ENCODE peak calls at places on chromosome 3, in six cellular contexts. S, K, X, A, T and R are unnamed samples. For H3K4me1, the result is how much of the 10 kb centered on the place peaks cover.

GRCh38 chr3:4597204-4597985 is 104.2 kb downstream of the ITPR1 start:
- DNase-seq in S (no peak), K (no peak), X (no peak), A (no peak), T (no peak), R (no peak)

GRCh38 chr3:115595611-115596010 is 27.7 kb upstream of the GAP43 start:
- DNase-seq in S (no peak), K (no peak), X (no peak), A (no peak), T (no peak), R (no peak)

GRCh38 chr3:52086461-52086860 is 30.1 kb upstream of the DUSP7 start:
- DNase-seq in S (no peak), K (no peak), X (no peak), A (no peak), T (no peak), R (no peak)

GRCh38 chr3:16177962-16178627 is 3.6 kb downstream of the GALNT15 start:
- DNase-seq in S (peak), K (peak), X (peak), A (peak), T (peak), R (peak)

GRCh38 chr3:14641346-14641745 is 10.2 kb upstream of the CCDC174 start:
- DNase-seq in S (no peak), K (no peak), X (no peak), A (no peak), T (no peak), R (no peak)

GRCh38 chr3:172135766-172136729 is 96.7 kb downstream of the FNDC3B start:
- DNase-seq in S (no peak), K (no peak), X (no peak), A (no peak), T (no peak), R (no peak)

GRCh38 chr3:173617490-173617889 is 219.9 kb downstream of the NLGN1 start:
- DNase-seq in S (no peak), K (no peak), X (no peak), A (no peak), T (peak), R (no peak)

GRCh38 chr3:11136871-11137626 is 17.2 kb upstream of the HRH1 start:
- DNase-seq in S (no peak), K (no peak), X (no peak), A (no peak), T (no peak), R (peak)

GRCh38 chr3:10328460-10329071 is 7.7 kb upstream of the SEC13 start:
- DNase-seq in S (no peak), K (no peak), X (no peak), A (no peak), T (no peak), R (no peak)

GRCh38 chr3:37862712-37863551 is 1.3 kb downstream of the CTDSPL start:
- DNase-seq in S (no peak), K (no peak), X (no peak), A (no peak), T (peak), R (peak)

GRCh38 chr3:113536627-113537101 is 4.3 kb downstream of the SIDT1 start:
- DNase-seq in S (no peak), K (no peak), X (no peak), A (no peak), T (no peak), R (no peak)

DNA sequence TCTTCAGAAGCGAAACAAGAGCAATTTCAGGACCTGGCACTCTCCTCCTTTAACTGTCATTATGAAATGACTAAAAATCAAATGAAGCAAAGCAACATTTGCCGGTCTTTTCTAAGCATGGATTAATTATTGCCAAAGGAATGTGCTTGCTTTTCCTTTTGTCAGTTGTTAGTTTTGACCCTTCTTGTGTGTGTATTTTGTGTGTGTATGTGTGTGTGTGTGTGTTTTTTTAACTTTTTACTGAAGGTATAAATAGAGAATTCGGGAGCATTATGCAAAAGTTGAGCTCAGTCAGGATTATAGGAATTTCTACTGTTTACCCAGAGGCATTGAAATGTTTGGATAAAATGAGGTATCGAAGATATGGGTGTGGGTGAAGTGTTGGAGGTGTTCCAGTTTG is 509.1 kb downstream of the TUSC7 start:
- DNase-seq in S (no peak), K (no peak), X (no peak), A (no peak), T (no peak), R (no peak)
- H3K4me3 ChIP-seq in S (peak), K (no peak), X (no peak), A (no peak), T (no peak), R (no peak)

GRCh38 chr3:45311327-45311726 is 77.0 kb upstream of the LARS2 start:
- DNase-seq in S (no peak), K (no peak), X (no peak), A (no peak), T (no peak), R (no peak)
- H3K4me1 ChIP-seq in S (under half), K (under half), X (under half), A (under half), T (under half), R (under half)

GRCh38 chr3:33773627-33774026 is 24.8 kb upstream of the PDCD6IP start:
- DNase-seq in S (no peak), K (no peak), X (no peak), A (no peak), T (no peak), R (no peak)
- H3K4me3 ChIP-seq in S (no peak), K (no peak), X (no peak), A (no peak), T (no peak), R (no peak)

GRCh38 chr3:49028673-49029562 is at the start of gene IMPDH2:
- DNase-seq in S (peak), K (peak), X (peak), A (peak), T (peak), R (peak)

GRCh38 chr3:49026536-49026935 is 2.7 kb downstream of the IMPDH2 start:
- DNase-seq in S (no peak), K (no peak), X (no peak), A (no peak), T (no peak), R (no peak)

GRCh38 chr3:49028298-49028672 is 913 bp downstream of the IMPDH2 start:
- DNase-seq in S (no peak), K (no peak), X (no peak), A (no peak), T (no peak), R (no peak)

GRCh38 chr3:49025793-49026520 is 3.2 kb downstream of the IMPDH2 start:
- DNase-seq in S (no peak), K (no peak), X (no peak), A (no peak), T (no peak), R (peak)

GRCh38 chr3:49027634-49028033 is 1.6 kb downstream of the IMPDH2 start:
- DNase-seq in S (no peak), K (no peak), X (no peak), A (no peak), T (no peak), R (no peak)
- H3K4me1 ChIP-seq in S (under half), K (half or more), X (under half), A (under half), T (under half), R (under half)

GRCh38 chr3:82815417-82816058 is 1054.1 kb upstream of the GBE1 start:
- DNase-seq in S (no peak), K (no peak), X (no peak), A (no peak), T (no peak), R (no peak)

GRCh38 chr3:82814660-82815059 is 1053.2 kb upstream of the GBE1 start:
- DNase-seq in S (no peak), K (no peak), X (no peak), A (no peak), T (no peak), R (no peak)

DNA sequence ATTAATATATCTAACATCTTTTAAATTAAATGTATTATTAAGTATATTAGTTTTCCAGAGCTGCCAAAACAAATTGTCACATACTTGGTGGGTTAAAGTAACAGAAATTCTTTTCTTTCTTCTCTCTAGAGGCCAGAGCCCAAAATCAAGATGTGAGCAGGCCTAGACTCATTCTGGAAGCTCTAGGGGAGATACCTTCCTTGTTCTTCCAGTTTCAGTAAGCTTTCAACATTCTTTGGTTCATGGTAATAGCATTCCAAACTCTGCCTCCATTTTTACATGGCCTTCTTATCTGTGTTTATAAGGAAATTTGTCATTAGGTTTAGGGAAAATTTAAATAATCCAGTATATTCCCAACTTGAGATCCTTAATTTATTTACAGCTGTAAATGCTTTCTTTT is 1054.6 kb upstream of the GBE1 start:
- DNase-seq in S (no peak), K (no peak), X (no peak), A (no peak), T (no peak), R (no peak)
- H3K4me3 ChIP-seq in S (no peak), K (no peak), X (no peak), A (no peak), T (no peak), R (no peak)

GRCh38 chr3:42511196-42511595 is 8.8 kb downstream of the VIPR1 start:
- DNase-seq in S (no peak), K (no peak), X (no peak), A (no peak), T (no peak), R (no peak)
- H3K4me1 ChIP-seq in S (under half), K (under half), X (under half), A (under half), T (under half), R (under half)